ENCODE peak calls at places on chromosomes 13 and 19, in seven cellular contexts. U is NCI-H1048; S is activated T-cell treated with anti-CD3 and anti-CD28 coated beads, Interleukin-2, amount 50 U/mL, for 72 hours; A is psoas muscle; Q is kidney epithelial cell; J is stimulated activated CD4-positive, alpha-beta T cell treated with anti-CD3 and anti-CD28 coated beads, Interleukin-4, amount 100 ng/mL, for 4 hours; M is iris pigment epithelial cell. P is an unnamed sample.

GRCh38 chr19:11227201-11227886 is 12.1 kb upstream of the ANGPTL8 start:
- DNase-seq in S (no peak), Q (no peak), J (no peak), A (no peak), U (no peak), M (no peak), P (peak; percentile 34)

GRCh38 chr13:32917504-32917903 is 98.7 kb upstream of the KL start:
- DNase-seq in Q (no peak), J (no peak), A (no peak), U (no peak), S (peak; percentile 12), M (peak; percentile 35), P (no peak)

GRCh38 chr13:81639984-81640582 is 1299.2 kb upstream of the SPRY2 start:
- DNase-seq in M (peak; percentile 1), A (no peak), U (no peak), S (no peak), J (no peak), Q (no peak), P (no peak)

GRCh38 chr13:46119883-46120614 is 15.2 kb upstream of the CPB2 start:
- DNase-seq in M (peak; percentile 70), A (no peak), S (no peak), U (no peak), J (no peak), Q (peak; percentile 49), P (no peak)

GRCh38 chr13:43686557-43686956 is 100.2 kb downstream of the ENOX1 start:
- DNase-seq in A (peak; percentile 52), J (no peak), M (peak; percentile 97), Q (peak; percentile 83), S (no peak), U (no peak), P (no peak)

GRCh38 chr19:46574533-46574932 is 26.6 kb upstream of the CALM3 start:
- DNase-seq in M (peak; percentile 38), S (peak; percentile 31), J (peak; percentile 51), U (no peak), Q (no peak), A (no peak), P (no peak)

GRCh38 chr19:8486661-8487136 is 15.7 kb downstream of the PRAM1 start:
- DNase-seq in Q (no peak), S (no peak), M (no peak), J (no peak), A (no peak), U (no peak), P (no peak)

GRCh38 chr19:50349277-50350057 is 16.0 kb downstream of the NAPSA start:
- DNase-seq in Q (no peak), A (no peak), M (no peak), U (no peak), J (no peak), S (no peak), P (no peak)

GRCh38 chr13:22486490-22486889 is 694.3 kb upstream of the SGCG start:
- DNase-seq in Q (no peak), M (no peak), U (no peak), A (no peak), J (no peak), S (no peak), P (no peak)

GRCh38 chr13:44198826-44199225 is 174.8 kb upstream of the SERP2 start:
- DNase-seq in J (no peak), Q (no peak), A (no peak), U (no peak), M (no peak), S (no peak), P (no peak)

GRCh38 chr13:111337741-111338140 is 17.3 kb downstream of the TEX29 start:
- DNase-seq in A (no peak), Q (no peak), S (no peak), M (no peak), U (no peak), J (no peak), P (no peak)

GRCh38 chr19:39474139-39474620 is 6.5 kb upstream of the TIMM50 start:
- DNase-seq in A (peak; percentile 82), Q (no peak), M (peak; percentile 17), U (no peak), J (peak; percentile 64), S (peak; percentile 77), P (peak; percentile 79)

GRCh38 chr13:93963266-93964131 is 516.0 kb downstream of the DCT start:
- DNase-seq in S (no peak), Q (peak; percentile 16), U (no peak), A (no peak), J (no peak), M (peak; percentile 70), P (no peak)

GRCh38 chr19:1470864-1471513 is 8.0 kb downstream of the C19orf25 start:
- DNase-seq in A (peak; percentile 56), J (no peak), Q (no peak), U (no peak), S (no peak), M (no peak), P (no peak)

GRCh38 chr19:56136362-56136761 is 4.7 kb upstream of the ZNF444 start:
- DNase-seq in Q (no peak), U (no peak), J (no peak), A (no peak), S (no peak), M (peak; percentile 12), P (no peak)

GRCh38 chr13:44386932-44387556 is 13.4 kb downstream of the SERP2 start:
- DNase-seq in M (peak; percentile 16), Q (no peak), U (no peak), S (no peak), J (no peak), A (no peak), P (no peak)

GRCh38 chr19:6216996-6217751 is 62.6 kb downstream of the MLLT1 start:
- DNase-seq in S (no peak), M (peak; percentile 49), A (peak; percentile 51), J (no peak), U (no peak), Q (no peak), P (no peak)

GRCh38 chr13:113002206-113002821 is 33.3 kb downstream of the MCF2L start:
- DNase-seq in S (no peak), M (no peak), Q (no peak), J (no peak), U (no peak), A (no peak), P (no peak)

GRCh38 chr13:79404985-79405384 is 1.1 kb downstream of the RBM26 start:
- DNase-seq in S (no peak), Q (no peak), J (peak; percentile 14), A (no peak), M (no peak), U (no peak), P (no peak)

GRCh38 chr13:50679321-50679720 is 164.2 kb downstream of the DLEU7 start:
- DNase-seq in A (no peak), U (no peak), J (no peak), Q (no peak), M (peak; percentile 71), S (no peak), P (no peak)

GRCh38 chr19:13095393-13095784 is 7.3 kb downstream of the LYL1 start:
- DNase-seq in U (no peak), J (no peak), Q (no peak), S (peak; percentile 22), M (no peak), A (no peak), P (no peak)

GRCh38 chr19:52670046-52670445 is 31.9 kb upstream of the ZNF83 start:
- DNase-seq in M (no peak), Q (no peak), A (no peak), U (no peak), J (no peak), S (no peak), P (no peak)

GRCh38 chr19:2328401-2329161 is at the start of the genes LSM7 and SPPL2B:
- DNase-seq in M (peak; percentile 80), S (peak; percentile 92), U (peak; percentile 75), J (peak; percentile 90), Q (peak; percentile 47), A (peak; percentile 96), P (peak; percentile 94)

GRCh38 chr19:42422092-42422575 is 5.1 kb downstream of the LIPE start:
- DNase-seq in Q (no peak), A (no peak), S (no peak), J (no peak), U (no peak), M (no peak), P (no peak)

GRCh38 chr13:95552208-95552538 is 347 bp upstream of the CLDN10 start:
- DNase-seq in M (no peak), S (no peak), U (no peak), J (no peak), A (no peak), Q (no peak), P (no peak)

GRCh38 chr13:57017357-57017756 is 123.4 kb upstream of the PRR20A start:
- DNase-seq in S (no peak), J (no peak), M (no peak), Q (no peak), U (no peak), A (no peak), P (no peak)

GRCh38 chr19:34308381-34309367 is 54.3 kb downstream of the GARRE1 start:
- DNase-seq in A (no peak), U (no peak), J (no peak), Q (no peak), M (peak; percentile 73), S (no peak), P (no peak)